ENCODE peak calls at places on chromosomes 12 and 14, in ten cellular contexts. One of them, this sample, is unnamed.

GRCh38 chr12:119061208-119061796 is 80.0 kb downstream of the SRRM4 start:
- DNase-seq in hepatocyte: peak; percentile 83
- DNase-seq in GM23338: peak; percentile 91
- DNase-seq in cardiac muscle cell: peak; percentile 91
- DNase-seq in prostate gland: peak; percentile 30
- DNase-seq in right cardiac atrium: peak; percentile 66
- DNase-seq in Karpas-422: peak; percentile 77
- DNase-seq in DND-41: peak; percentile 71
- DNase-seq in A549: peak; percentile 53
- DNase-seq in CD4-positive, alpha-beta memory T cell: no peak
- DNase-seq in this sample: no peak

GRCh38 chr12:127957001-127957660 is 309.8 kb upstream of the TMEM132C start:
- DNase-seq in hepatocyte: no peak
- DNase-seq in GM23338: no peak
- DNase-seq in cardiac muscle cell: no peak
- DNase-seq in prostate gland: no peak
- DNase-seq in right cardiac atrium: no peak
- DNase-seq in Karpas-422: no peak
- DNase-seq in DND-41: no peak
- DNase-seq in A549: no peak
- DNase-seq in CD4-positive, alpha-beta memory T cell: no peak
- DNase-seq in this sample: no peak

GRCh38 chr12:27899151-27899661 is 73.3 kb downstream of the PTHLH start:
- DNase-seq in hepatocyte: peak; percentile 80
- DNase-seq in GM23338: no peak
- DNase-seq in cardiac muscle cell: peak; percentile 3
- DNase-seq in prostate gland: no peak
- DNase-seq in right cardiac atrium: no peak
- DNase-seq in Karpas-422: no peak
- DNase-seq in DND-41: no peak
- DNase-seq in A549: peak; percentile 66
- DNase-seq in CD4-positive, alpha-beta memory T cell: no peak
- DNase-seq in this sample: no peak

GRCh38 chr12:124487065-124487833 is 80.2 kb downstream of the NCOR2 start:
- DNase-seq in hepatocyte: no peak
- DNase-seq in GM23338: no peak
- DNase-seq in cardiac muscle cell: peak; percentile 88
- DNase-seq in prostate gland: no peak
- DNase-seq in right cardiac atrium: peak; percentile 76
- DNase-seq in Karpas-422: no peak
- DNase-seq in DND-41: no peak
- DNase-seq in A549: no peak
- DNase-seq in CD4-positive, alpha-beta memory T cell: no peak
- DNase-seq in this sample: no peak

GRCh38 chr14:90677484-90678045 is 138.7 kb downstream of the TTC7B start:
- DNase-seq in hepatocyte: peak; percentile 30
- DNase-seq in GM23338: no peak
- DNase-seq in cardiac muscle cell: no peak
- DNase-seq in prostate gland: no peak
- DNase-seq in right cardiac atrium: no peak
- DNase-seq in Karpas-422: no peak
- DNase-seq in DND-41: no peak
- DNase-seq in A549: no peak
- DNase-seq in CD4-positive, alpha-beta memory T cell: peak; percentile 15
- DNase-seq in this sample: peak; percentile 16

GRCh38 chr14:77309122-77309521 is 11.6 kb downstream of the POMT2 start:
- DNase-seq in hepatocyte: no peak
- DNase-seq in GM23338: no peak
- DNase-seq in cardiac muscle cell: no peak
- DNase-seq in prostate gland: no peak
- DNase-seq in right cardiac atrium: no peak
- DNase-seq in Karpas-422: no peak
- DNase-seq in DND-41: no peak
- DNase-seq in A549: no peak
- DNase-seq in CD4-positive, alpha-beta memory T cell: no peak
- DNase-seq in this sample: no peak

GRCh38 chr12:42474391-42474790 is 115.2 kb downstream of the PRICKLE1 start:
- DNase-seq in hepatocyte: no peak
- DNase-seq in GM23338: no peak
- DNase-seq in cardiac muscle cell: no peak
- DNase-seq in prostate gland: no peak
- DNase-seq in right cardiac atrium: no peak
- DNase-seq in Karpas-422: no peak
- DNase-seq in DND-41: no peak
- DNase-seq in A549: peak; percentile 19
- DNase-seq in CD4-positive, alpha-beta memory T cell: no peak
- DNase-seq in this sample: no peak

GRCh38 chr14:67999693-68000384 is 180.3 kb downstream of the RAD51B start:
- DNase-seq in hepatocyte: peak; percentile 17
- DNase-seq in GM23338: no peak
- DNase-seq in cardiac muscle cell: no peak
- DNase-seq in prostate gland: no peak
- DNase-seq in right cardiac atrium: no peak
- DNase-seq in Karpas-422: no peak
- DNase-seq in DND-41: no peak
- DNase-seq in A549: peak; percentile 71
- DNase-seq in CD4-positive, alpha-beta memory T cell: no peak
- DNase-seq in this sample: no peak

GRCh38 chr14:103393078-103393477 is 7.9 kb downstream of the MARK3 start:
- DNase-seq in hepatocyte: no peak
- DNase-seq in GM23338: no peak
- DNase-seq in cardiac muscle cell: no peak
- DNase-seq in prostate gland: no peak
- DNase-seq in right cardiac atrium: no peak
- DNase-seq in Karpas-422: no peak
- DNase-seq in DND-41: no peak
- DNase-seq in A549: no peak
- DNase-seq in CD4-positive, alpha-beta memory T cell: no peak
- DNase-seq in this sample: no peak

GRCh38 chr14:103392572-103392971 is 7.4 kb downstream of the MARK3 start:
- DNase-seq in hepatocyte: no peak
- DNase-seq in GM23338: no peak
- DNase-seq in cardiac muscle cell: no peak
- DNase-seq in prostate gland: no peak
- DNase-seq in right cardiac atrium: no peak
- DNase-seq in Karpas-422: no peak
- DNase-seq in DND-41: no peak
- DNase-seq in A549: no peak
- DNase-seq in CD4-positive, alpha-beta memory T cell: no peak
- DNase-seq in this sample: no peak

GRCh38 chr14:103391048-103391447 is 5.8 kb downstream of the MARK3 start:
- DNase-seq in hepatocyte: peak; percentile 60
- DNase-seq in GM23338: peak; percentile 77
- DNase-seq in cardiac muscle cell: peak; percentile 52
- DNase-seq in prostate gland: no peak
- DNase-seq in right cardiac atrium: no peak
- DNase-seq in Karpas-422: peak; percentile 91
- DNase-seq in DND-41: peak; percentile 45
- DNase-seq in A549: peak; percentile 74
- DNase-seq in CD4-positive, alpha-beta memory T cell: peak; percentile 50
- DNase-seq in this sample: peak; percentile 32

GRCh38 chr14:103390605-103391004 is 5.4 kb downstream of the MARK3 start:
- DNase-seq in hepatocyte: no peak
- DNase-seq in GM23338: no peak
- DNase-seq in cardiac muscle cell: no peak
- DNase-seq in prostate gland: no peak
- DNase-seq in right cardiac atrium: no peak
- DNase-seq in Karpas-422: no peak
- DNase-seq in DND-41: no peak
- DNase-seq in A549: no peak
- DNase-seq in CD4-positive, alpha-beta memory T cell: no peak
- DNase-seq in this sample: no peak

DNA sequence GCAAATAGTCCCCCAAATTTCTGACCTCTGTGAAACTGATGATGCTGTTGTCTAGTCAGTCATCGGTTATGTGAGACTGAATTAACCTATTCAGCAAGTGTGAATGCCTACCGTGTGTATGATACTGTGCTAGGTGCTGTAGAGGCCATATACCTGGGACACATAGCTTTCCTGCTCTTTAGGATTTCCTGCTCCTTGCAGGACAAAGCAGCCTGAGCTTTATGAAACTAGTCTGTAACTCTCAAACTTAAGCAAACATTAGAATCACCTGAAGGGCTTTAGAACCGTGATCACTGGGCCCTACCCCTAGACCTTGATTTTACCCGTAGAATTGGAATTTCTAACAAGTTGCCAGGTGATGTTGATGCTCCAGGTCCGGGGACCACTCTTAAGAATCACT is 6.9 kb downstream of the MARK3 start:
- DNase-seq in hepatocyte: no peak
- DNase-seq in GM23338: no peak
- DNase-seq in cardiac muscle cell: no peak
- DNase-seq in prostate gland: no peak
- DNase-seq in right cardiac atrium: no peak
- DNase-seq in Karpas-422: no peak
- DNase-seq in DND-41: no peak
- DNase-seq in A549: no peak
- DNase-seq in CD4-positive, alpha-beta memory T cell: no peak
- DNase-seq in this sample: no peak
- H3K4me1 ChIP-seq in hepatocyte: peaks cover 32% of the 10 kb centered on the region
- H3K4me1 ChIP-seq in GM23338: peaks cover 2% of the 10 kb centered on the region
- H3K4me1 ChIP-seq in cardiac muscle cell: peaks cover 43% of the 10 kb centered on the region
- H3K4me1 ChIP-seq in prostate gland: peaks cover 8% of the 10 kb centered on the region
- H3K4me1 ChIP-seq in right cardiac atrium: peaks cover 15% of the 10 kb centered on the region
- H3K4me1 ChIP-seq in Karpas-422: peaks cover 51% of the 10 kb centered on the region
- H3K4me1 ChIP-seq in DND-41: peaks cover 35% of the 10 kb centered on the region
- H3K4me1 ChIP-seq in A549: peaks cover 54% of the 10 kb centered on the region
- H3K4me1 ChIP-seq in CD4-positive, alpha-beta memory T cell: peaks cover 84% of the 10 kb centered on the region
- H3K4me1 ChIP-seq in this sample: peaks cover 62% of the 10 kb centered on the region

GRCh38 chr14:100339757-100340453 is 16.8 kb downstream of the SLC25A47 start:
- DNase-seq in hepatocyte: no peak
- DNase-seq in GM23338: no peak
- DNase-seq in cardiac muscle cell: no peak
- DNase-seq in prostate gland: no peak
- DNase-seq in right cardiac atrium: no peak
- DNase-seq in Karpas-422: no peak
- DNase-seq in DND-41: peak; percentile 53
- DNase-seq in A549: no peak
- DNase-seq in CD4-positive, alpha-beta memory T cell: no peak
- DNase-seq in this sample: no peak

GRCh38 chr14:100340454-100340813 is 17.3 kb downstream of the SLC25A47 start:
- DNase-seq in hepatocyte: no peak
- DNase-seq in GM23338: no peak
- DNase-seq in cardiac muscle cell: no peak
- DNase-seq in prostate gland: no peak
- DNase-seq in right cardiac atrium: no peak
- DNase-seq in Karpas-422: no peak
- DNase-seq in DND-41: no peak
- DNase-seq in A549: no peak
- DNase-seq in CD4-positive, alpha-beta memory T cell: no peak
- DNase-seq in this sample: no peak

GRCh38 chr14:100341301-100342031 is 18.3 kb downstream of the SLC25A47 start:
- DNase-seq in hepatocyte: peak; percentile 62
- DNase-seq in GM23338: no peak
- DNase-seq in cardiac muscle cell: no peak
- DNase-seq in prostate gland: no peak
- DNase-seq in right cardiac atrium: no peak
- DNase-seq in Karpas-422: peak; percentile 88
- DNase-seq in DND-41: no peak
- DNase-seq in A549: peak; percentile 60
- DNase-seq in CD4-positive, alpha-beta memory T cell: no peak
- DNase-seq in this sample: no peak

GRCh38 chr14:100345711-100346110 is 22.6 kb downstream of the SLC25A47 start:
- DNase-seq in hepatocyte: no peak
- DNase-seq in GM23338: no peak
- DNase-seq in cardiac muscle cell: no peak
- DNase-seq in prostate gland: no peak
- DNase-seq in right cardiac atrium: no peak
- DNase-seq in Karpas-422: no peak
- DNase-seq in DND-41: no peak
- DNase-seq in A549: no peak
- DNase-seq in CD4-positive, alpha-beta memory T cell: no peak
- DNase-seq in this sample: no peak

GRCh38 chr14:100342195-100342594 is 19.1 kb downstream of the SLC25A47 start:
- DNase-seq in hepatocyte: no peak
- DNase-seq in GM23338: no peak
- DNase-seq in cardiac muscle cell: no peak
- DNase-seq in prostate gland: no peak
- DNase-seq in right cardiac atrium: no peak
- DNase-seq in Karpas-422: no peak
- DNase-seq in DND-41: no peak
- DNase-seq in A549: no peak
- DNase-seq in CD4-positive, alpha-beta memory T cell: no peak
- DNase-seq in this sample: no peak
- H3K27ac ChIP-seq in hepatocyte: peak overlapping the region; percentile 63
- H3K27ac ChIP-seq in GM23338: no peak overlapping the region
- H3K27ac ChIP-seq in cardiac muscle cell: no peak overlapping the region
- H3K27ac ChIP-seq in prostate gland: no peak overlapping the region
- H3K27ac ChIP-seq in right cardiac atrium: no peak overlapping the region
- H3K27ac ChIP-seq in Karpas-422: peak overlapping the region; percentile 81
- H3K27ac ChIP-seq in DND-41: no peak overlapping the region
- H3K27ac ChIP-seq in A549: peak overlapping the region; percentile 67
- H3K27ac ChIP-seq in CD4-positive, alpha-beta memory T cell: no peak overlapping the region
- H3K27ac ChIP-seq in this sample: no peak overlapping the region

GRCh38 chr12:47813491-47814196 is 6.1 kb downstream of the HDAC7 start:
- DNase-seq in hepatocyte: no peak
- DNase-seq in GM23338: peak; percentile 57
- DNase-seq in cardiac muscle cell: peak; percentile 33
- DNase-seq in prostate gland: no peak
- DNase-seq in right cardiac atrium: no peak
- DNase-seq in Karpas-422: peak; percentile 84
- DNase-seq in DND-41: no peak
- DNase-seq in A549: no peak
- DNase-seq in CD4-positive, alpha-beta memory T cell: no peak
- DNase-seq in this sample: no peak

GRCh38 chr12:47817272-47818006 is 2.3 kb downstream of the HDAC7 start:
- DNase-seq in hepatocyte: peak; percentile 50
- DNase-seq in GM23338: peak; percentile 41
- DNase-seq in cardiac muscle cell: no peak
- DNase-seq in prostate gland: no peak
- DNase-seq in right cardiac atrium: no peak
- DNase-seq in Karpas-422: peak; percentile 56
- DNase-seq in DND-41: peak; percentile 41
- DNase-seq in A549: no peak
- DNase-seq in CD4-positive, alpha-beta memory T cell: no peak
- DNase-seq in this sample: no peak

GRCh38 chr12:47812797-47813490 is 6.8 kb downstream of the HDAC7 start:
- DNase-seq in hepatocyte: peak; percentile 96
- DNase-seq in GM23338: peak; percentile 95
- DNase-seq in cardiac muscle cell: peak; percentile 94
- DNase-seq in prostate gland: peak; percentile 86
- DNase-seq in right cardiac atrium: peak; percentile 94
- DNase-seq in Karpas-422: peak; percentile 96
- DNase-seq in DND-41: peak; percentile 92
- DNase-seq in A549: peak; percentile 74
- DNase-seq in CD4-positive, alpha-beta memory T cell: peak; percentile 89
- DNase-seq in this sample: peak; percentile 92

GRCh38 chr12:47816646-47817271 is 2.9 kb downstream of the HDAC7 start:
- DNase-seq in hepatocyte: no peak
- DNase-seq in GM23338: peak; percentile 37
- DNase-seq in cardiac muscle cell: no peak
- DNase-seq in prostate gland: no peak
- DNase-seq in right cardiac atrium: no peak
- DNase-seq in Karpas-422: no peak
- DNase-seq in DND-41: no peak
- DNase-seq in A549: no peak
- DNase-seq in CD4-positive, alpha-beta memory T cell: no peak
- DNase-seq in this sample: no peak

DNA sequence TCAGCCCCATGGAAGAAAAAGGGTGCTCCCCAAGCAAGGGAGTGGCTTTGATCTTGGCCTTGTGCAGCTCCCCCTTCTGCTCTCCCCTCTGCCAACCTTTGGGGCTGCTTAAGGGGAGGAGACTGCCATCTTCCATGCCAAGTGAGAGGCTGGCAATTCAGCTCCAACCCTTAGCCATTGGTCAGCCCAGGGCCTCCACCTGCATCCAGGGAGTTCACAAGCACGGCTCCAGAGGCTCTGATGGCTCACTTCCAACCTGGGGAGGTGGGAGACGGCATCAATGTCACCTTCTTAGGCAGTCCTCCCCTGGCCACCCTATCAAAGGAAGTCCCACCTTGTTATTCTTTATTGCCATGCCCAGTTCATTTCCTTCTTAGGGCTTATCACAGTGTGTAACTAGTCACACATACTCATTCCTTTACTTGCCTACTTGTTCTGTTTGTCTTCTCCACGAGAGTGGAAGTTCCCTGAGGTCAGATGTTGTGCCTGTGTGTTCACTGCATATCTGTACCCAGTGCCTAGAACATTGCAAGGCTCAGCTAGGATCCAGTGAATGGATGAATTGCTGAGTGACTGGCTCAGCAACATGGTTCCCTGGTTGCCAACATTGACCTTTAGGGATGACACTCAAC is 5.0 kb downstream of the HDAC7 start:
- DNase-seq in hepatocyte: no peak
- DNase-seq in GM23338: no peak
- DNase-seq in cardiac muscle cell: no peak
- DNase-seq in prostate gland: no peak
- DNase-seq in right cardiac atrium: no peak
- DNase-seq in Karpas-422: peak; percentile 50
- DNase-seq in DND-41: no peak
- DNase-seq in A549: no peak
- DNase-seq in CD4-positive, alpha-beta memory T cell: no peak
- DNase-seq in this sample: no peak
- H3K4me1 ChIP-seq in hepatocyte: peaks cover 55% of the 10 kb centered on the region
- H3K4me1 ChIP-seq in GM23338: peaks cover 80% of the 10 kb centered on the region
- H3K4me1 ChIP-seq in cardiac muscle cell: peaks cover 68% of the 10 kb centered on the region
- H3K4me1 ChIP-seq in prostate gland: peaks cover 25% of the 10 kb centered on the region
- H3K4me1 ChIP-seq in right cardiac atrium: peaks cover 42% of the 10 kb centered on the region
- H3K4me1 ChIP-seq in Karpas-422: peaks cover 84% of the 10 kb centered on the region
- H3K4me1 ChIP-seq in DND-41: peaks cover 73% of the 10 kb centered on the region
- H3K4me1 ChIP-seq in A549: peaks cover 82% of the 10 kb centered on the region
- H3K4me1 ChIP-seq in CD4-positive, alpha-beta memory T cell: peaks cover 89% of the 10 kb centered on the region
- H3K4me1 ChIP-seq in this sample: peaks cover 86% of the 10 kb centered on the region

GRCh38 chr14:98984719-98985041 is 287.3 kb downstream of the BCL11B start:
- DNase-seq in hepatocyte: no peak
- DNase-seq in GM23338: no peak
- DNase-seq in cardiac muscle cell: no peak
- DNase-seq in prostate gland: no peak
- DNase-seq in right cardiac atrium: no peak
- DNase-seq in Karpas-422: no peak
- DNase-seq in DND-41: peak; percentile 24
- DNase-seq in A549: no peak
- DNase-seq in CD4-positive, alpha-beta memory T cell: peak; percentile 87
- DNase-seq in this sample: peak; percentile 63

GRCh38 chr14:98984027-98984718 is 287.8 kb downstream of the BCL11B start:
- DNase-seq in hepatocyte: no peak
- DNase-seq in GM23338: no peak
- DNase-seq in cardiac muscle cell: no peak
- DNase-seq in prostate gland: no peak
- DNase-seq in right cardiac atrium: no peak
- DNase-seq in Karpas-422: no peak
- DNase-seq in DND-41: no peak
- DNase-seq in A549: no peak
- DNase-seq in CD4-positive, alpha-beta memory T cell: no peak
- DNase-seq in this sample: no peak
- H3K27ac ChIP-seq in hepatocyte: no peak overlapping the region
- H3K27ac ChIP-seq in GM23338: no peak overlapping the region
- H3K27ac ChIP-seq in cardiac muscle cell: no peak overlapping the region
- H3K27ac ChIP-seq in prostate gland: no peak overlapping the region
- H3K27ac ChIP-seq in right cardiac atrium: no peak overlapping the region
- H3K27ac ChIP-seq in Karpas-422: no peak overlapping the region
- H3K27ac ChIP-seq in DND-41: no peak overlapping the region
- H3K27ac ChIP-seq in A549: no peak overlapping the region
- H3K27ac ChIP-seq in CD4-positive, alpha-beta memory T cell: peak overlapping the region; percentile 47
- H3K27ac ChIP-seq in this sample: no peak overlapping the region